ENCODE peak calls at places on chromosomes 2 and 18, in five cellular contexts. I, R, S, G and Y are unnamed samples.

GRCh38 chr2:165293439-165294420 is 54.5 kb downstream of the SCN2A start:
- DNase-seq in I (peak; percentile 14), R (peak; percentile 10), S (no peak), G (no peak), Y (no peak)

GRCh38 chr2:127530245-127531132 is 4.2 kb upstream of the IWS1 start:
- DNase-seq in I (no peak), R (no peak), S (no peak), G (no peak), Y (no peak)

GRCh38 chr18:8960740-8961657 is 141.5 kb upstream of the NDUFV2 start:
- DNase-seq in I (no peak), R (no peak), S (no peak), G (no peak), Y (no peak)

GRCh38 chr2:16169381-16169960 is 229.1 kb downstream of the MYCN start:
- DNase-seq in I (no peak), R (no peak), S (no peak), G (no peak), Y (no peak)

GRCh38 chr2:20447437-20448245 is 767 bp downstream of the RHOB start:
- DNase-seq in I (no peak), R (no peak), S (peak; percentile 58), G (peak; percentile 38), Y (peak; percentile 87)

GRCh38 chr18:32242395-32242794 is 52.6 kb downstream of the MEP1B start:
- DNase-seq in I (no peak), R (no peak), S (no peak), G (no peak), Y (no peak)

GRCh38 chr2:130372055-130372832 is 16.4 kb downstream of the PTPN18 start:
- DNase-seq in I (peak; percentile 54), R (peak; percentile 79), S (peak; percentile 91), G (peak; percentile 92), Y (peak; percentile 92)

GRCh38 chr2:163779970-163780597 is 44.3 kb upstream of the FIGN start:
- DNase-seq in I (no peak), R (no peak), S (no peak), G (no peak), Y (peak; percentile 36)

GRCh38 chr2:54671875-54672586 is 51.4 kb upstream of the EML6 start:
- DNase-seq in I (no peak), R (no peak), S (no peak), G (no peak), Y (no peak)

GRCh38 chr18:8385400-8385799 is 223.8 kb upstream of the RAB12 start:
- DNase-seq in I (no peak), R (no peak), S (no peak), G (no peak), Y (no peak)